ENCODE peak calls at places on chromosome 9, in ten cellular contexts. B, T, D, J, U, H, S, X, V and W are unnamed samples.

GRCh38 chr9:111854799-111855198 is 41.8 kb upstream of the UGCG start:
- DNase-seq in X (no peak), H (no peak), T (no peak), V (no peak), U (no peak), D (no peak), J (no peak), S (no peak), B (no peak), W (no peak)

GRCh38 chr9:11933926-11934325 is 759.3 kb upstream of the TYRP1 start:
- DNase-seq in U (no peak), B (no peak), J (no peak), H (no peak), D (no peak), V (no peak), X (no peak), T (peak; percentile 59), S (no peak), W (no peak)

GRCh38 chr9:5582835-5583195 is 46.1 kb upstream of the RIC1 start:
- DNase-seq in D (no peak), B (peak; percentile 55), U (no peak), V (no peak), H (peak; percentile 71), S (peak; percentile 42), J (peak; percentile 62), T (peak; percentile 63), X (peak; percentile 55), W (peak; percentile 80)

GRCh38 chr9:134554011-134554749 is 87.4 kb upstream of the COL5A1 start:
- DNase-seq in D (no peak), H (no peak), B (no peak), T (no peak), S (no peak), X (no peak), V (no peak), U (no peak), J (no peak), W (no peak)

GRCh38 chr9:4850611-4851010 is 57.9 kb downstream of the RCL1 start:
- DNase-seq in U (no peak), V (no peak), B (no peak), H (no peak), J (no peak), X (no peak), S (no peak), D (no peak), T (no peak), W (no peak)

GRCh38 chr9:4371108-4371507 is 71.2 kb upstream of the GLIS3 start:
- DNase-seq in J (peak; percentile 95), H (no peak), X (no peak), V (no peak), T (peak; percentile 78), S (no peak), B (peak; percentile 73), D (no peak), U (no peak), W (no peak)

GRCh38 chr9:21777701-21778100 is 24.7 kb upstream of the MTAP start:
- DNase-seq in T (peak; percentile 69), X (no peak), H (peak; percentile 44), B (peak; percentile 7), J (peak; percentile 79), S (no peak), U (no peak), V (no peak), D (no peak), W (no peak)

GRCh38 chr9:6226696-6227095 is 11.1 kb downstream of the IL33 start:
- DNase-seq in J (no peak), B (no peak), S (no peak), V (no peak), X (no peak), H (no peak), T (peak; percentile 7), D (no peak), U (no peak), W (no peak)

GRCh38 chr9:137970098-137970497 is 92.5 kb downstream of the CACNA1B start:
- DNase-seq in S (no peak), H (no peak), V (no peak), U (no peak), B (no peak), D (no peak), X (no peak), T (no peak), J (no peak), W (no peak)

GRCh38 chr9:132199056-132199455 is 37.2 kb downstream of the NTNG2 start:
- DNase-seq in V (no peak), S (no peak), X (no peak), J (no peak), T (no peak), D (no peak), B (no peak), U (no peak), H (no peak), W (no peak)

GRCh38 chr9:100011062-100011681 is 87.6 kb downstream of the ERP44 start:
- DNase-seq in D (peak; percentile 39), X (peak; percentile 24), J (peak; percentile 48), B (peak; percentile 8), S (no peak), U (no peak), V (peak; percentile 24), T (peak; percentile 46), H (peak; percentile 71), W (peak; percentile 84)

GRCh38 chr9:479951-480350 is 265.3 kb downstream of the DOCK8 start:
- DNase-seq in J (no peak), H (no peak), B (no peak), V (no peak), D (no peak), X (no peak), U (no peak), S (no peak), T (no peak), W (no peak)

GRCh38 chr9:124468061-124468740 is 17.9 kb downstream of the ADGRD2 start:
- DNase-seq in X (no peak), V (no peak), B (no peak), H (no peak), D (no peak), S (no peak), U (no peak), J (no peak), T (no peak), W (peak; percentile 49)

GRCh38 chr9:132586830-132587483 is 4.6 kb downstream of the BARHL1 start:
- DNase-seq in X (no peak), V (no peak), B (no peak), D (peak; percentile 49), H (no peak), S (no peak), U (no peak), T (no peak), J (no peak), W (no peak)

GRCh38 chr9:6188906-6189305 is 26.7 kb upstream of the IL33 start:
- DNase-seq in T (no peak), B (no peak), X (no peak), S (no peak), H (no peak), U (no peak), J (no peak), V (no peak), D (no peak), W (no peak)

GRCh38 chr9:131545003-131545785 is at the start of gene PRRT1B:
- DNase-seq in T (no peak), S (no peak), X (no peak), U (no peak), H (no peak), V (peak; percentile 94), D (no peak), B (no peak), J (no peak), W (no peak)

GRCh38 chr9:137463931-137464290 is 4.8 kb upstream of the NSMF start:
- DNase-seq in S (no peak), T (no peak), V (no peak), D (no peak), J (no peak), H (no peak), B (no peak), U (no peak), X (no peak), W (no peak)

GRCh38 chr9:79829566-79830347 is 258.0 kb downstream of the TLE4 start:
- DNase-seq in V (no peak), U (no peak), J (no peak), S (no peak), B (no peak), H (no peak), X (no peak), D (no peak), T (no peak), W (no peak)

GRCh38 chr9:89442981-89443817 is 54.7 kb downstream of the SEMA4D start:
- DNase-seq in T (peak; percentile 45), S (no peak), D (no peak), J (no peak), B (no peak), V (no peak), H (no peak), X (no peak), U (no peak), W (no peak)

GRCh38 chr9:95757026-95757425 is 118.5 kb upstream of the ERCC6L2 start:
- DNase-seq in X (no peak), B (peak; percentile 64), T (peak; percentile 85), J (peak; percentile 55), S (no peak), V (no peak), H (no peak), U (no peak), D (no peak), W (no peak)

GRCh38 chr9:91734371-91734981 is 215.6 kb downstream of the ROR2 start:
- DNase-seq in B (no peak), U (peak; percentile 7), S (no peak), H (peak; percentile 54), D (peak; percentile 88), T (peak; percentile 89), V (peak; percentile 78), X (no peak), J (no peak), W (peak; percentile 51)

GRCh38 chr9:95095619-95096355 is 221.7 kb downstream of the FANCC start:
- DNase-seq in D (no peak), X (no peak), J (no peak), H (no peak), U (no peak), T (no peak), S (no peak), B (no peak), V (no peak), W (no peak)

GRCh38 chr9:33167084-33167948 is at the start of gene B4GALT1:
- DNase-seq in H (peak; percentile 95), T (peak; percentile 97), V (peak; percentile 87), B (peak; percentile 83), J (peak; percentile 90), S (peak; percentile 93), X (peak; percentile 81), D (peak; percentile 99), U (peak; percentile 70), W (peak; percentile 92)